ENCODE peak calls at places on chromosomes 11 and 22, in eight cellular contexts. One of them, this sample, is unnamed.
A peak's percentile ranks its signal among the peaks of the same experiment; 100 is the strongest.

GRCh38 chr11:128867277-128867676 is at the start of gene KCNJ1:
- DNase-seq in neuronal stem cell: no peak
- DNase-seq in thoracic aorta: no peak
- DNase-seq in CD8-positive, alpha-beta memory T cell: no peak
- DNase-seq in A549: no peak
- DNase-seq in CD4-positive, alpha-beta memory T cell: no peak
- DNase-seq in esophagus muscularis mucosa: no peak
- DNase-seq in CD8-positive, alpha-beta T cell: no peak
- DNase-seq in this sample: no peak

GRCh38 chr22:16838073-16838472 is 12.9 kb upstream of the XKR3 start:
- DNase-seq in neuronal stem cell: no peak
- DNase-seq in thoracic aorta: no peak
- DNase-seq in CD8-positive, alpha-beta memory T cell: no peak
- DNase-seq in A549: no peak
- DNase-seq in CD4-positive, alpha-beta memory T cell: no peak
- DNase-seq in esophagus muscularis mucosa: no peak
- DNase-seq in CD8-positive, alpha-beta T cell: no peak
- DNase-seq in this sample: no peak

GRCh38 chr22:43343262-43343988 is at the start of gene SCUBE1:
- DNase-seq in neuronal stem cell: peak; percentile 87
- DNase-seq in thoracic aorta: no peak
- DNase-seq in CD8-positive, alpha-beta memory T cell: peak; percentile 6
- DNase-seq in A549: peak; percentile 64
- DNase-seq in CD4-positive, alpha-beta memory T cell: peak; percentile 35
- DNase-seq in esophagus muscularis mucosa: no peak
- DNase-seq in CD8-positive, alpha-beta T cell: peak; percentile 21
- DNase-seq in this sample: peak; percentile 9

GRCh38 chr11:10298342-10298741 is 4.3 kb upstream of the SBF2 start:
- DNase-seq in neuronal stem cell: no peak
- DNase-seq in thoracic aorta: no peak
- DNase-seq in CD8-positive, alpha-beta memory T cell: no peak
- DNase-seq in A549: no peak
- DNase-seq in CD4-positive, alpha-beta memory T cell: peak; percentile 59
- DNase-seq in esophagus muscularis mucosa: no peak
- DNase-seq in CD8-positive, alpha-beta T cell: no peak
- DNase-seq in this sample: peak; percentile 73

GRCh38 chr11:70525006-70525405 is 126.7 kb downstream of the CTTN start:
- DNase-seq in neuronal stem cell: no peak
- DNase-seq in thoracic aorta: no peak
- DNase-seq in CD8-positive, alpha-beta memory T cell: no peak
- DNase-seq in A549: no peak
- DNase-seq in CD4-positive, alpha-beta memory T cell: no peak
- DNase-seq in esophagus muscularis mucosa: no peak
- DNase-seq in CD8-positive, alpha-beta T cell: no peak
- DNase-seq in this sample: no peak

GRCh38 chr11:85165819-85166218 is 461.3 kb downstream of the DLG2 start:
- DNase-seq in neuronal stem cell: no peak
- DNase-seq in thoracic aorta: no peak
- DNase-seq in CD8-positive, alpha-beta memory T cell: no peak
- DNase-seq in A549: no peak
- DNase-seq in CD4-positive, alpha-beta memory T cell: no peak
- DNase-seq in esophagus muscularis mucosa: no peak
- DNase-seq in CD8-positive, alpha-beta T cell: no peak
- DNase-seq in this sample: no peak

GRCh38 chr11:103433380-103433779 is 324.2 kb downstream of the DYNC2H1 start:
- DNase-seq in neuronal stem cell: no peak
- DNase-seq in thoracic aorta: no peak
- DNase-seq in CD8-positive, alpha-beta memory T cell: no peak
- DNase-seq in A549: no peak
- DNase-seq in CD4-positive, alpha-beta memory T cell: no peak
- DNase-seq in esophagus muscularis mucosa: no peak
- DNase-seq in CD8-positive, alpha-beta T cell: no peak
- DNase-seq in this sample: no peak

GRCh38 chr11:43367382-43368178 is 8.9 kb downstream of the TTC17 start:
- DNase-seq in neuronal stem cell: no peak
- DNase-seq in thoracic aorta: no peak
- DNase-seq in CD8-positive, alpha-beta memory T cell: no peak
- DNase-seq in A549: no peak
- DNase-seq in CD4-positive, alpha-beta memory T cell: no peak
- DNase-seq in esophagus muscularis mucosa: no peak
- DNase-seq in CD8-positive, alpha-beta T cell: no peak
- DNase-seq in this sample: no peak

GRCh38 chr11:105861225-105861624 is 160.8 kb downstream of the MSANTD4 start:
- DNase-seq in neuronal stem cell: no peak
- DNase-seq in thoracic aorta: no peak
- DNase-seq in CD8-positive, alpha-beta memory T cell: no peak
- DNase-seq in A549: no peak
- DNase-seq in CD4-positive, alpha-beta memory T cell: no peak
- DNase-seq in esophagus muscularis mucosa: no peak
- DNase-seq in CD8-positive, alpha-beta T cell: no peak
- DNase-seq in this sample: no peak

GRCh38 chr11:17403977-17404759 is 15.7 kb upstream of the KCNJ11 start:
- DNase-seq in neuronal stem cell: no peak
- DNase-seq in thoracic aorta: no peak
- DNase-seq in CD8-positive, alpha-beta memory T cell: no peak
- DNase-seq in A549: no peak
- DNase-seq in CD4-positive, alpha-beta memory T cell: no peak
- DNase-seq in esophagus muscularis mucosa: no peak
- DNase-seq in CD8-positive, alpha-beta T cell: no peak
- DNase-seq in this sample: no peak

GRCh38 chr11:76684470-76684869 is 13.9 kb upstream of the LRRC32 start:
- DNase-seq in neuronal stem cell: no peak
- DNase-seq in thoracic aorta: no peak
- DNase-seq in CD8-positive, alpha-beta memory T cell: no peak
- DNase-seq in A549: no peak
- DNase-seq in CD4-positive, alpha-beta memory T cell: no peak
- DNase-seq in esophagus muscularis mucosa: no peak
- DNase-seq in CD8-positive, alpha-beta T cell: no peak
- DNase-seq in this sample: no peak

GRCh38 chr11:86947541-86947940 is 7.7 kb downstream of the FZD4 start:
- DNase-seq in neuronal stem cell: no peak
- DNase-seq in thoracic aorta: no peak
- DNase-seq in CD8-positive, alpha-beta memory T cell: no peak
- DNase-seq in A549: no peak
- DNase-seq in CD4-positive, alpha-beta memory T cell: no peak
- DNase-seq in esophagus muscularis mucosa: no peak
- DNase-seq in CD8-positive, alpha-beta T cell: no peak
- DNase-seq in this sample: no peak

GRCh38 chr22:45696227-45696626 is 24.6 kb downstream of the ATXN10 start:
- DNase-seq in neuronal stem cell: no peak
- DNase-seq in thoracic aorta: no peak
- DNase-seq in CD8-positive, alpha-beta memory T cell: no peak
- DNase-seq in A549: no peak
- DNase-seq in CD4-positive, alpha-beta memory T cell: no peak
- DNase-seq in esophagus muscularis mucosa: no peak
- DNase-seq in CD8-positive, alpha-beta T cell: no peak
- DNase-seq in this sample: no peak

GRCh38 chr11:86784247-86784681 is 16.1 kb upstream of the PRSS23 start:
- DNase-seq in neuronal stem cell: no peak
- DNase-seq in thoracic aorta: no peak
- DNase-seq in CD8-positive, alpha-beta memory T cell: no peak
- DNase-seq in A549: no peak
- DNase-seq in CD4-positive, alpha-beta memory T cell: no peak
- DNase-seq in esophagus muscularis mucosa: no peak
- DNase-seq in CD8-positive, alpha-beta T cell: no peak
- DNase-seq in this sample: no peak

GRCh38 chr11:75783416-75784084 is 15.0 kb downstream of the DGAT2 start:
- DNase-seq in neuronal stem cell: no peak
- DNase-seq in thoracic aorta: no peak
- DNase-seq in CD8-positive, alpha-beta memory T cell: no peak
- DNase-seq in A549: no peak
- DNase-seq in CD4-positive, alpha-beta memory T cell: no peak
- DNase-seq in esophagus muscularis mucosa: no peak
- DNase-seq in CD8-positive, alpha-beta T cell: no peak
- DNase-seq in this sample: no peak

GRCh38 chr22:32775957-32776356 is 25.5 kb upstream of the TIMP3 start:
- DNase-seq in neuronal stem cell: no peak
- DNase-seq in thoracic aorta: no peak
- DNase-seq in CD8-positive, alpha-beta memory T cell: no peak
- DNase-seq in A549: no peak
- DNase-seq in CD4-positive, alpha-beta memory T cell: no peak
- DNase-seq in esophagus muscularis mucosa: no peak
- DNase-seq in CD8-positive, alpha-beta T cell: no peak
- DNase-seq in this sample: no peak

GRCh38 chr11:20397281-20397680 is 9.8 kb downstream of the PRMT3 start:
- DNase-seq in neuronal stem cell: no peak
- DNase-seq in thoracic aorta: no peak
- DNase-seq in CD8-positive, alpha-beta memory T cell: no peak
- DNase-seq in A549: peak; percentile 38
- DNase-seq in CD4-positive, alpha-beta memory T cell: peak; percentile 34
- DNase-seq in esophagus muscularis mucosa: no peak
- DNase-seq in CD8-positive, alpha-beta T cell: no peak
- DNase-seq in this sample: peak; percentile 75

GRCh38 chr11:5605849-5606248 is 9.4 kb downstream of the TRIM6 start:
- DNase-seq in neuronal stem cell: no peak
- DNase-seq in thoracic aorta: peak; percentile 43
- DNase-seq in CD8-positive, alpha-beta memory T cell: no peak
- DNase-seq in A549: no peak
- DNase-seq in CD4-positive, alpha-beta memory T cell: no peak
- DNase-seq in esophagus muscularis mucosa: no peak
- DNase-seq in CD8-positive, alpha-beta T cell: no peak
- DNase-seq in this sample: no peak

DNA sequence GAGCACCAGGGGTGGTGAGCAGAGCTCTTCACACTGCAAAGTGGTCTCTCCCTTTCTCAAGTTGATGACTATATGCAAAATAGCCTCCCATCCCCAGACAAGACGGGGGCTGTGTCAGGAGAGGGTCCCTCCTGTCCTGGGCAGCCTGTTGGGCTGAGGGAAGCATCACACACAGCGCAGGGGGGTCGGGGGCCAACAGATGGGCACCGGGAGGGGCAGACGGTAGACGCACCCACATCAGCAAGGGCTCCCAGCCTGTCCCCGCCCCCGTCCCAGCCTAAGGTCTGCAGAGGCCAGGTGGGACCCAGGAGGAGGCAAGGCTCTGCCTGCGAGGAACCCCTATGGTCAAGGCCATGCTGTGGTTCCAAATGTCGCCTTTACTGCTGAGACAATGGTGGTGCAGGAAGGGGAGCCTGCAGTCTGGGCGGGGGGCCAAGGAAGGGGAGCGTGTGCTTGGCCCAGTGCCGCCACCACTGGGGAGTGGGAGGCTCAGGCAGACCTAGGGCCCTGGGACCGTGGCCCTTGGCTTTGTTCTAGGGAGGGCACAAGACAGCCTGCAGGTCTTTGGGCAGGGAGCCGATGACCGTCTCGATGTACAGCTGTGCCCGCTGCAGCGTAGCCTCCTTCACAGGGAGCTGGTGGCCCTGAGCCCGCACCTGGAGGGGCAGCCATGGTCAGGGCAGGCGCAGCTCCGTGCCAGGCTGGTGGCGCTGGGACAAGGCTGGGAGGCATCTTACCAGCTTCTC is 4.3 kb upstream of the PLXNB2 start:
- DNase-seq in neuronal stem cell: no peak
- DNase-seq in thoracic aorta: no peak
- DNase-seq in CD8-positive, alpha-beta memory T cell: no peak
- DNase-seq in A549: no peak
- DNase-seq in CD4-positive, alpha-beta memory T cell: no peak
- DNase-seq in esophagus muscularis mucosa: no peak
- DNase-seq in CD8-positive, alpha-beta T cell: no peak
- DNase-seq in this sample: no peak
- H3K4me1 ChIP-seq in neuronal stem cell: peaks cover 30% of the 10 kb centered on the region
- H3K4me1 ChIP-seq in thoracic aorta: peaks cover 21% of the 10 kb centered on the region
- H3K4me1 ChIP-seq in CD8-positive, alpha-beta memory T cell: peaks cover 17% of the 10 kb centered on the region
- H3K4me1 ChIP-seq in A549: peaks cover 16% of the 10 kb centered on the region
- H3K4me1 ChIP-seq in CD4-positive, alpha-beta memory T cell: peaks cover 22% of the 10 kb centered on the region
- H3K4me1 ChIP-seq in esophagus muscularis mucosa: peaks cover 26% of the 10 kb centered on the region
- H3K4me1 ChIP-seq in CD8-positive, alpha-beta T cell: peaks cover 21% of the 10 kb centered on the region
- H3K4me1 ChIP-seq in this sample: peaks cover 22% of the 10 kb centered on the region

GRCh38 chr22:37123649-37124048 is 14.1 kb upstream of the TMPRSS6 start:
- DNase-seq in neuronal stem cell: no peak
- DNase-seq in thoracic aorta: no peak
- DNase-seq in CD8-positive, alpha-beta memory T cell: no peak
- DNase-seq in A549: no peak
- DNase-seq in CD4-positive, alpha-beta memory T cell: no peak
- DNase-seq in esophagus muscularis mucosa: no peak
- DNase-seq in CD8-positive, alpha-beta T cell: no peak
- DNase-seq in this sample: no peak
- H3K4me3 ChIP-seq in neuronal stem cell: no peak overlapping the region
- H3K4me3 ChIP-seq in thoracic aorta: no peak overlapping the region
- H3K4me3 ChIP-seq in CD8-positive, alpha-beta memory T cell: no peak overlapping the region
- H3K4me3 ChIP-seq in A549: no peak overlapping the region
- H3K4me3 ChIP-seq in CD4-positive, alpha-beta memory T cell: no peak overlapping the region
- H3K4me3 ChIP-seq in esophagus muscularis mucosa: no peak overlapping the region
- H3K4me3 ChIP-seq in CD8-positive, alpha-beta T cell: no peak overlapping the region
- H3K4me3 ChIP-seq in this sample: no peak overlapping the region

GRCh38 chr11:65325435-65325834 is 8.2 kb upstream of the DPF2 start:
- DNase-seq in neuronal stem cell: no peak
- DNase-seq in thoracic aorta: no peak
- DNase-seq in CD8-positive, alpha-beta memory T cell: no peak
- DNase-seq in A549: no peak
- DNase-seq in CD4-positive, alpha-beta memory T cell: no peak
- DNase-seq in esophagus muscularis mucosa: no peak
- DNase-seq in CD8-positive, alpha-beta T cell: no peak
- DNase-seq in this sample: no peak

GRCh38 chr11:65334696-65335295 is 1.1 kb downstream of the DPF2 start:
- DNase-seq in neuronal stem cell: no peak
- DNase-seq in thoracic aorta: no peak
- DNase-seq in CD8-positive, alpha-beta memory T cell: no peak
- DNase-seq in A549: no peak
- DNase-seq in CD4-positive, alpha-beta memory T cell: no peak
- DNase-seq in esophagus muscularis mucosa: no peak
- DNase-seq in CD8-positive, alpha-beta T cell: no peak
- DNase-seq in this sample: no peak

GRCh38 chr11:65329503-65329902 is 4.1 kb upstream of the DPF2 start:
- DNase-seq in neuronal stem cell: no peak
- DNase-seq in thoracic aorta: no peak
- DNase-seq in CD8-positive, alpha-beta memory T cell: no peak
- DNase-seq in A549: no peak
- DNase-seq in CD4-positive, alpha-beta memory T cell: no peak
- DNase-seq in esophagus muscularis mucosa: no peak
- DNase-seq in CD8-positive, alpha-beta T cell: no peak
- DNase-seq in this sample: no peak

GRCh38 chr11:65330544-65330943 is 3.1 kb upstream of the DPF2 start:
- DNase-seq in neuronal stem cell: no peak
- DNase-seq in thoracic aorta: no peak
- DNase-seq in CD8-positive, alpha-beta memory T cell: no peak
- DNase-seq in A549: no peak
- DNase-seq in CD4-positive, alpha-beta memory T cell: no peak
- DNase-seq in esophagus muscularis mucosa: no peak
- DNase-seq in CD8-positive, alpha-beta T cell: no peak
- DNase-seq in this sample: no peak

GRCh38 chr11:65329944-65330403 is 3.7 kb upstream of the DPF2 start:
- DNase-seq in neuronal stem cell: peak; percentile 93
- DNase-seq in thoracic aorta: peak; percentile 79
- DNase-seq in CD8-positive, alpha-beta memory T cell: peak; percentile 76
- DNase-seq in A549: peak; percentile 76
- DNase-seq in CD4-positive, alpha-beta memory T cell: peak; percentile 74
- DNase-seq in esophagus muscularis mucosa: peak; percentile 97
- DNase-seq in CD8-positive, alpha-beta T cell: peak; percentile 70
- DNase-seq in this sample: peak; percentile 70
- H3K27ac ChIP-seq in neuronal stem cell: no peak overlapping the region
- H3K27ac ChIP-seq in thoracic aorta: no peak overlapping the region
- H3K27ac ChIP-seq in CD8-positive, alpha-beta memory T cell: no peak overlapping the region
- H3K27ac ChIP-seq in A549: peak overlapping the region; percentile 53
- H3K27ac ChIP-seq in CD4-positive, alpha-beta memory T cell: no peak overlapping the region
- H3K27ac ChIP-seq in esophagus muscularis mucosa: peak overlapping the region; percentile 22
- H3K27ac ChIP-seq in CD8-positive, alpha-beta T cell: no peak overlapping the region
- H3K27ac ChIP-seq in this sample: no peak overlapping the region

DNA sequence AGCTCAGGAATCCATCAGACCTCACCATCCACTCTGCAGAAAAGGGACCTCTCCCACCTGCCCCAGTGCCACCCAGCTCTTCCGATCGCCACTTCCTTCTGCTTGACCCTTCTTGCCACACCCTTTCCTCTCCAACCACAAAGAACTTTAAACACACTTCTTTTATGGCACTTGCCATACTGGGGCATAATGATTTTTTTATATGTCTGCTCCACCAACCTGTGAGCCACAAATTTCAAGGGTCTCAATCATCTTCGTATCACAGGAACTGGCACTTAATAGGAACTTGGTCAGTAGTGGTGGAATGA is 11.7 kb upstream of the MYH9 start:
- DNase-seq in neuronal stem cell: no peak
- DNase-seq in thoracic aorta: no peak
- DNase-seq in CD8-positive, alpha-beta memory T cell: no peak
- DNase-seq in A549: no peak
- DNase-seq in CD4-positive, alpha-beta memory T cell: no peak
- DNase-seq in esophagus muscularis mucosa: no peak
- DNase-seq in CD8-positive, alpha-beta T cell: no peak
- DNase-seq in this sample: no peak
- H3K4me1 ChIP-seq in neuronal stem cell: peaks cover 3% of the 10 kb centered on the region
- H3K4me1 ChIP-seq in thoracic aorta: no peaks in the 10 kb centered on the region
- H3K4me1 ChIP-seq in CD8-positive, alpha-beta memory T cell: peaks cover 13% of the 10 kb centered on the region
- H3K4me1 ChIP-seq in A549: peaks cover 51% of the 10 kb centered on the region
- H3K4me1 ChIP-seq in CD4-positive, alpha-beta memory T cell: peaks cover 23% of the 10 kb centered on the region
- H3K4me1 ChIP-seq in esophagus muscularis mucosa: no peaks in the 10 kb centered on the region
- H3K4me1 ChIP-seq in CD8-positive, alpha-beta T cell: peaks cover 17% of the 10 kb centered on the region
- H3K4me1 ChIP-seq in this sample: peaks cover 13% of the 10 kb centered on the region

This sample was measured in CD4-positive, CD25-positive, alpha-beta regulatory T cell.